ENCODE peak calls at places on chromosomes 13 and 19, in nine cellular contexts. U, G, E, W, D, H, S, Q and B are unnamed samples.

GRCh38 chr19:6847828-6848200 is 39.6 kb upstream of the ADGRE1 start:
- DNase-seq in S (no peak), E (no peak), H (no peak), D (no peak), W (no peak), Q (peak), U (no peak), G (no peak), B (no peak)

GRCh38 chr13:110538632-110539031 is 22.9 kb downstream of the RAB20 start:
- DNase-seq in S (no peak), U (no peak), Q (no peak), E (no peak), H (peak), D (no peak), W (no peak), G (no peak), B (no peak)

GRCh38 chr13:28707629-28708427 is 10.9 kb downstream of the SLC46A3 start:
- DNase-seq in W (peak), E (peak), H (no peak), Q (no peak), D (no peak), S (no peak), G (no peak), U (peak), B (peak)

GRCh38 chr19:45150731-45151725 is 9.8 kb downstream of the NKPD1 start:
- DNase-seq in H (no peak), S (no peak), G (no peak), W (no peak), E (no peak), Q (no peak), U (no peak), D (no peak), B (no peak)

GRCh38 chr13:24071423-24072075 is 89.0 kb upstream of the SPATA13 start:
- DNase-seq in U (peak), E (no peak), Q (no peak), D (no peak), W (peak), S (no peak), H (no peak), G (no peak), B (no peak)

GRCh38 chr13:42876810-42877550 is 95.6 kb downstream of the FAM216B start:
- DNase-seq in W (peak), Q (no peak), D (no peak), G (no peak), E (no peak), S (no peak), H (no peak), U (no peak), B (peak)

GRCh38 chr13:113814435-113814821 is 49.4 kb downstream of the GAS6 start:
- DNase-seq in D (no peak), S (no peak), E (no peak), Q (no peak), G (no peak), W (peak), U (no peak), H (no peak), B (no peak)

GRCh38 chr13:91045351-91046034 is 302.0 kb upstream of the MIR17HG start:
- DNase-seq in W (peak), G (no peak), S (no peak), Q (no peak), U (no peak), D (peak), E (no peak), H (no peak), B (peak)

GRCh38 chr19:56837004-56837403 is 3.5 kb downstream of the PEG3 start:
- DNase-seq in S (no peak), E (no peak), H (peak), U (no peak), Q (no peak), D (no peak), W (no peak), G (peak), B (no peak)

GRCh38 chr13:63088226-63088625 is 1672.6 kb upstream of the PCDH20 start:
- DNase-seq in W (peak), S (no peak), U (no peak), Q (no peak), D (no peak), G (no peak), H (no peak), E (no peak), B (no peak)

GRCh38 chr13:105116966-105117365 is 1418.5 kb downstream of the EFNB2 start:
- DNase-seq in D (no peak), U (no peak), H (no peak), G (no peak), E (no peak), Q (no peak), W (no peak), S (no peak), B (no peak)

GRCh38 chr19:39052243-39052746 is 19.9 kb upstream of the FBXO27 start:
- DNase-seq in S (peak), D (peak), U (no peak), G (peak), W (peak), H (peak), Q (no peak), E (no peak), B (peak)

GRCh38 chr13:78192721-78193120 is 274.1 kb upstream of the EDNRB start:
- DNase-seq in D (no peak), Q (no peak), W (no peak), E (no peak), S (no peak), U (peak), G (no peak), H (no peak), B (no peak)

GRCh38 chr13:70310720-70311119 is 202.5 kb upstream of the KLHL1 start:
- DNase-seq in S (no peak), G (no peak), D (no peak), H (no peak), E (no peak), W (peak), Q (no peak), U (no peak), B (peak)

GRCh38 chr19:5585461-5586299 is 17.9 kb upstream of the TINCR start:
- DNase-seq in D (no peak), S (no peak), E (no peak), G (peak), W (peak), H (peak), Q (no peak), U (no peak), B (no peak)
- H3K4me3 ChIP-seq in D (no peak), S (peak), E (no peak), G (peak), W (no peak), H (no peak), Q (no peak), U (no peak), B (no peak)

GRCh38 chr13:97067342-97067895 is 73.1 kb upstream of the OXGR1 start:
- DNase-seq in Q (no peak), H (no peak), G (no peak), D (no peak), E (no peak), U (no peak), S (no peak), W (peak), B (no peak)
- TF ChIP-seq CTCF in Q (no peak), H (no peak), G (no peak), D (no peak), E (no peak), U (peak), S (no peak), W (peak), B (no peak)

DNA sequence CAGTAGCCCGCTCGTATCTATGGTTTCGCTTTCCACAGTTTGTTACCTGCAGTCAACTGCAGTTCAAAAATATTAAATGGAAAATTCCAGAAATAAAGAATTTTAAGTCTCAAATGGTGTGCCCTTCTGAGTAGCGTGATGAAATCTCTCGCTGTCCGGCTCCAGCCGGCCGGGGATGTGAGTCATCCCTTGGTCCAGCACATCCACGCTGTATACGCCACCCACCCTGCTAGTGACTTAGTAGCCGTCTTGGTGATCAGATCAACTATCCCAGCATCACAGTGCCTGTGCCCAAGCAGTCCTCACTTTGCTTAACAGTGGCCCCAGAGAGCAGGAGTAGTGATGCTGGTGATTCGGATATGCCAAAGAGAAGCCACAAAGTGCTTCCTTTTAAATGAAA is 40.0 kb downstream of the ZNF331 start:
- DNase-seq in U (no peak), D (no peak), G (no peak), S (no peak), W (no peak), E (no peak), H (no peak), Q (no peak), B (no peak)
- H3K4me3 ChIP-seq in U (no peak), D (no peak), G (no peak), S (no peak), W (no peak), E (no peak), H (no peak), Q (no peak), B (no peak)

GRCh38 chr13:39765801-39766463 is 110.5 kb downstream of the COG6 start:
- DNase-seq in Q (no peak), S (no peak), G (no peak), D (no peak), E (no peak), U (no peak), W (peak), H (no peak), B (peak)
- TF ChIP-seq CTCF in Q (peak), S (peak), G (no peak), D (peak), E (peak), U (peak), W (peak), H (no peak), B (peak)

DNA sequence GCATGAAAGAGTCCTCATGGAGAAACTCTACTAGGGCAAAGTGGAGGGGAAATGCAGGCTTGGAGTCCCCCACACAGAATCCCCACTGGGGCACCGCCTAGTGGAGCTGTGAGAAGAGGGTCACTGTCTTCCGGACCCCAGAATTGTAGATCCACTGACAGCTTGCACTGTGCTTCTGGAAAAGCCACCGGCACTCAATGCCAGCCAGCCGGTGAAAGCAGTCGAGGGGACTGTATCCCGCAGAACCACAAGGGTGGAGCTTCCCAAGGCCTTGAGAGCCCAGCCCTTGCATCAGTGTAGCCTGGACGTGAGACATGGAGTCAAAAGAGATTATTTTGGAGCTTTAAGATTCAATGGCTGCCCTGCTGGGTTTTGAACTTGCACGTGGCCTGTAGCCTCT is 47.2 kb upstream of the FAM124A start:
- DNase-seq in Q (no peak), H (no peak), E (no peak), G (no peak), U (no peak), S (no peak), D (no peak), W (no peak), B (no peak)
- H3K4me3 ChIP-seq in Q (no peak), H (no peak), E (no peak), G (no peak), U (no peak), S (peak), D (no peak), W (no peak), B (no peak)

DNA sequence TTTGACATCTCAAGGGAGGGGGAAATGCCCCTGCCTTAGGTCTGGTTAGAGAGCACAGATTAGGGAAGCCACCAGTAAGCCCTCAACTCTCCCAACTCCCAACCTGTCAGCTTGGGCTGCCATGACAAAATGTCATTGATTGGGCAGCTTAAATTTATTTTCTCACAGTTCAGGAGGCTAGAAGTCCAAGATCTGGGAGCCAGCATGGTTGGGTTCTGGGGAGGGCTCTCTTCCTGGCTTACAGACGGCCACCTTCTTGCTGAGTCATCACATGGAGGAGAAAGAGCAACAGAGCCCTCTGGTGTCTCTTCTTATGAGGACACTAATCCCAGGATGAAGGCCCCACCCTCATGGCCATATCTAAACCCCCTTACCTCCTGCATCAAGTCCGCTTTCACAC is 24.2 kb downstream of the C19orf12 start:
- DNase-seq in U (no peak), E (peak), D (peak), G (peak), Q (no peak), W (peak), H (no peak), S (no peak), B (peak)
- TF ChIP-seq CTCF in U (peak), E (peak), D (peak), G (peak), Q (no peak), W (peak), H (no peak), S (peak), B (peak)

GRCh38 chr19:2340496-2341246 is 12.2 kb downstream of the SPPL2B start:
- DNase-seq in W (no peak), U (no peak), E (no peak), Q (no peak), D (no peak), H (no peak), S (no peak), G (no peak), B (no peak)

GRCh38 chr19:2343289-2343982 is 15.0 kb downstream of the SPPL2B start:
- DNase-seq in W (no peak), E (no peak), D (no peak), U (no peak), H (no peak), S (no peak), Q (no peak), G (no peak), B (no peak)

GRCh38 chr19:2342656-2343288 is 14.3 kb downstream of the SPPL2B start:
- DNase-seq in G (no peak), S (no peak), U (no peak), D (no peak), H (no peak), Q (no peak), W (no peak), E (no peak), B (no peak)

GRCh38 chr19:2341247-2341705 is 12.8 kb downstream of the SPPL2B start:
- DNase-seq in G (peak), E (no peak), D (no peak), U (no peak), H (no peak), Q (no peak), W (no peak), S (no peak), B (no peak)

DNA sequence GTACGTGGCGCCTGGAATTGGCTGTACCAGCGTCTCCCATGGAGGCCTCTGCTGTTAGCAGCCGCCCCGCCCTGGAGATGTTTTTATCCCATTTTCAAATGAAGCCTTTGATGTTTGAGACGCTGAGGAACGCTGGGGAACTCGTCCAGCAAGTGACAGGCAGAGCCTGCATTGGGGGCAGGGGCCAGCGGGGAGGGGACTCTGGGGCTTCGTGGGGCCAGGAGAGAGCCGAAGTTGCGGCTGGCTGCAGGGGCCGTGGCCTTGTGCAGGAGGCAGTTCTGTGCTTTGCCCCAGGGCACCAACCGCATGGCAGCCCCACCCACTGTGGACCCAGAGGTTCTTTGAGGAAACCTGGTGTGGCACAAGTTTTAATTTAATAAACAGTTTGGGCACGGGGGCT is 13.5 kb downstream of the SPPL2B start:
- DNase-seq in E (no peak), G (no peak), H (no peak), W (no peak), U (no peak), D (no peak), Q (no peak), S (no peak), B (no peak)
- H3K4me3 ChIP-seq in E (no peak), G (no peak), H (no peak), W (no peak), U (no peak), D (no peak), Q (no peak), S (no peak), B (no peak)

DNA sequence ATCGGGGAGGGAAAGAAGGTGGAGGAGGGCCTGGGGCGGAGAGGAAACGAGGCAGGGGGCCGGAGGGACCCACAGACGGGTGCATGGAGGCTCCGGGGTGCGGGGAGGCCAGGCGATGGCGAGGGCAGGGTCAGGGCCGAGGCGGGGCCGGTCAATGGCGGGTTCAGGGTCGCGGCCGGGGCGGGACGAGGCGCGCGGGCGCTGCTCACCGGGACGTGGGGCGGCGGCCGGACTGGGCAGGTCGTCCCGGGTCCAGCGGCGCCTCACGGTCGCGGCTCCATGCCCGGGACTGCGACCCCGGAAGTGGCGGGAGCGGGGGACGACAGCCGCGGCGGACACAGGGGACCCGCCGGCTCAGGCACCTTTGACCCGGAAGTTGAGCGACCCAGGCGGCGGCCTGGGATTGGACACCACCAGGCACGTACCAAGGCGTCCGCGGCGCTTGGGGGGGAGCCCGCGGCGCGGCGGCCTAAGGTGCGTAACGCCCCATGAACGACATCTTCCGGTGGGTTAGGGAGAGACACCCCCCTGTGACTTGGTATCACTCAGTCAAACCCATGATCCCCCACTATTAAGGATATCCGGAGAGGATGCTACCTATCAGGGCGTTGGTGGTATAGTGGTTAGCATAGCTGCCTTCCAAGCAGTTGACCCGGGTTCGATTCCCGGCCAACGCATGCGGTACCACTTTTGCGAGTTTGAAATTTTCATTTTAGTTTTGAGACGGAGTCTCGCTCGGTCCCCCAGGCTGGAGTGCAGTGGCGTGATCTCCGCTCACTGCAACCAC is at the start of gene DPP9:
- DNase-seq in D (peak), U (peak), G (peak), Q (peak), S (peak), H (peak), W (peak), E (peak), B (peak)
- TF ChIP-seq CTCF in D (peak), U (peak), G (peak), Q (peak), S (no peak), H (peak), W (peak), E (no peak), B (no peak)

DNA sequence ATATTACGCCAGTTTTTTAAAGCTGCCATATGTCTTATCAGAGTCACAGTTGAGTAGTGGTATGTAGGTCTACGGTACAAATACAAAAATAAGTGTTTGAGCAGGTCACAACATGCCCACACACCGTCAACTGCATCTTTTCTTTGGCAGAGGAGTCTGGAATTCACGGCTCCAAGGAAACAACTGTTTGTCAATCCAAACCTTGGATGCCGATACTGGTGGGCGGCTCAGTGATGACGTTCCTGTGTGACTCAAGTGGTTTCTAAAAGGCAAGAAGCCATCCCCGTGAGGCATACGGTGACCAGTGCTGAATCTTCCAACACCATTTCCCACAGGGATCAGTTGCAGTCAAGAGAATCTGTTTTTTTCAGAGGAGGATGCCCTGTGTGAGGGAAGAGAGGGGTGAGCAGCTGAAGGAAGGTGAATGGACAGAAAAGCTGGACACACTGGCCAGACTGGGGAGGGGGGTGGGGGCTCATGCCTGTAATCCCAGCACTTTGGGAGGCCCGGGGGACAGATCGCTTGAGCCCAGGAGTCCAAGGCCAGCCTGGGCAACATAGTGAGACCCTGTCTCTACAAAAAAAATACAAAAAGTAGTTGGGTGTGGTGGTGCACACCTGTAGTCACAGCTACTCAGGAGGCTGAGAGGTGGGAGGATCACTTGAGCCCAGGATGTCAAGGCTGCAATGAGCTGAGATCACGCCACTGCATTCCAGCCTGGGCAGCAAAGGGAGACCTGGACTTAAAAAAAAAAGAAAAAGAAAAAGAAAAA is 22.8 kb upstream of the CEBPG start:
- DNase-seq in S (no peak), E (no peak), D (no peak), U (no peak), Q (peak), H (no peak), W (peak), G (no peak), B (no peak)
- H3K4me3 ChIP-seq in S (no peak), E (no peak), D (no peak), U (no peak), Q (no peak), H (no peak), W (no peak), G (no peak), B (no peak)